ENCODE peak calls at places on chromosomes 3 and 15, in six cellular contexts. M, W, K, X, S and J are unnamed samples.

GRCh38 chr15:38259134-38259533 is 6.5 kb downstream of the SPRED1 start:
- DNase-seq in X (no peak), K (no peak), S (no peak), M (no peak), W (no peak), J (no peak)

GRCh38 chr3:193599393-193599792 is 6.4 kb downstream of the OPA1 start:
- DNase-seq in S (no peak), K (no peak), W (no peak), X (no peak), M (no peak), J (no peak)

GRCh38 chr3:170999737-171000242 is 26.7 kb downstream of the SLC2A2 start:
- DNase-seq in M (no peak), K (peak; percentile 28), X (no peak), W (peak; percentile 27), S (no peak), J (no peak)

GRCh38 chr3:69226071-69226470 is 103.7 kb upstream of the LMOD3 start:
- DNase-seq in S (no peak), M (no peak), K (no peak), X (no peak), W (no peak), J (no peak)

GRCh38 chr15:49895337-49896223 is 223.5 kb downstream of the ATP8B4 start:
- DNase-seq in S (no peak), K (no peak), W (peak; percentile 11), M (no peak), X (no peak), J (no peak)

GRCh38 chr3:32274306-32274705 is 35.8 kb downstream of the CMTM8 start:
- DNase-seq in X (no peak), W (no peak), K (no peak), M (no peak), S (no peak), J (no peak)

GRCh38 chr15:38996111-38996541 is 431.5 kb upstream of the RASGRP1 start:
- DNase-seq in S (no peak), W (no peak), K (peak; percentile 46), X (no peak), M (no peak), J (no peak)

GRCh38 chr15:99085413-99086326 is 19.2 kb upstream of the SYNM start:
- DNase-seq in S (no peak), K (no peak), M (no peak), X (no peak), W (no peak), J (no peak)

GRCh38 chr3:45154641-45155147 is 8.5 kb upstream of the CDCP1 start:
- DNase-seq in S (no peak), K (no peak), X (no peak), W (no peak), M (no peak), J (no peak)

GRCh38 chr15:79002631-79003030 is 57.8 kb upstream of the CTSH start:
- DNase-seq in W (no peak), M (no peak), X (no peak), K (no peak), S (no peak), J (no peak)

GRCh38 chr3:71176366-71176765 is 407.2 kb downstream of the FOXP1 start:
- DNase-seq in K (no peak), W (peak; percentile 73), X (no peak), S (no peak), M (peak; percentile 12), J (no peak)

GRCh38 chr3:124916837-124917409 is 17.6 kb downstream of the MUC13 start:
- DNase-seq in M (no peak), X (no peak), S (no peak), W (peak; percentile 10), K (no peak), J (no peak)

GRCh38 chr15:29682361-29682760 is 139.9 kb downstream of the TJP1 start:
- DNase-seq in M (no peak), S (no peak), K (no peak), X (no peak), W (no peak), J (no peak)

GRCh38 chr3:123833398-123833785 is 50.7 kb downstream of the MYLK start:
- DNase-seq in K (no peak), W (no peak), X (no peak), S (no peak), M (no peak), J (no peak)

GRCh38 chr15:58501006-58501405 is 69.2 kb downstream of the LIPC start:
- DNase-seq in S (no peak), X (no peak), K (no peak), M (no peak), W (no peak), J (no peak)

GRCh38 chr3:93969443-93969842 is 4.3 kb downstream of the PROS1 start:
- DNase-seq in S (no peak), W (peak; percentile 46), X (no peak), M (no peak), K (peak; percentile 33), J (no peak)

GRCh38 chr3:119681279-119681678 is 4.1 kb upstream of the COX17 start:
- DNase-seq in M (peak; percentile 63), X (peak; percentile 50), W (peak; percentile 49), K (peak; percentile 51), S (no peak), J (no peak)

GRCh38 chr15:77984446-77984861 is 93.1 kb downstream of the TBC1D2B start:
- DNase-seq in K (no peak), M (no peak), S (no peak), W (no peak), X (no peak), J (no peak)

GRCh38 chr3:124257332-124257864 is 265.5 kb upstream of the ROPN1 start:
- DNase-seq in X (no peak), W (no peak), K (no peak), S (no peak), M (no peak), J (no peak)